ENCODE peak calls at places on chromosome 12, in eight cellular contexts. C is upper lobe of left lung; B is heart right ventricle; Z is CD8-positive, alpha-beta T cell; E is lower lobe of right lung; M is aorta; K is CD4-positive, CD25-positive, alpha-beta regulatory T cell; P is heart left ventricle. G is an unnamed sample. For H3K4me1, the result is how much of the 10 kb centered on the place peaks cover.

GRCh38 chr12:31517994-31518393 is 72.9 kb downstream of the DENND5B start:
- ATAC-seq in M (no peak), C (no peak), Z (no peak), E (no peak), B (no peak), P (no peak), K (no peak), G (no peak)

GRCh38 chr12:107884769-107885694 is 110.5 kb downstream of the ASCL4 start:
- ATAC-seq in B (no peak), K (no peak), C (peak), E (peak), Z (peak), M (no peak), P (peak), G (no peak)

GRCh38 chr12:11576104-11576503 is 73.4 kb upstream of the ETV6 start:
- ATAC-seq in E (no peak), Z (no peak), B (no peak), C (no peak), K (no peak), M (no peak), P (no peak), G (peak)

GRCh38 chr12:52147367-52147972 is 44.3 kb downstream of the KRT80 start:
- ATAC-seq in B (peak), C (peak), P (peak), K (no peak), E (peak), M (peak), Z (no peak), G (peak)

GRCh38 chr12:25939606-25940005 is 18.9 kb upstream of the RASSF8 start:
- ATAC-seq in B (no peak), P (no peak), M (no peak), C (no peak), Z (no peak), K (no peak), E (no peak), G (no peak)

GRCh38 chr12:40225337-40225983 is 663 bp downstream of the LRRK2 start:
- ATAC-seq in E (peak), M (peak), B (peak), Z (no peak), K (no peak), P (peak), C (no peak), G (no peak)

GRCh38 chr12:42125372-42125767 is 19.3 kb downstream of the GXYLT1 start:
- ATAC-seq in B (no peak), C (no peak), M (no peak), Z (no peak), E (no peak), K (no peak), P (no peak), G (no peak)

GRCh38 chr12:52250048-52250990 is 17.3 kb downstream of the KRT7 start:
- ATAC-seq in E (no peak), M (no peak), K (no peak), C (no peak), B (peak), P (peak), Z (no peak), G (no peak)

GRCh38 chr12:93080452-93080851 is 151.4 kb upstream of the EEA1 start:
- ATAC-seq in E (no peak), P (no peak), B (no peak), K (no peak), C (no peak), M (no peak), Z (no peak), G (no peak)

GRCh38 chr12:103102225-103102744 is 144.8 kb downstream of the ASCL1 start:
- ATAC-seq in P (no peak), B (no peak), C (no peak), M (no peak), K (no peak), Z (no peak), E (no peak), G (no peak)

GRCh38 chr12:130775953-130776856 is 60.1 kb upstream of the RIMBP2 start:
- ATAC-seq in E (peak), Z (peak), K (peak), P (peak), C (peak), B (peak), M (peak), G (peak)

GRCh38 chr12:33818313-33818712 is 204.0 kb upstream of the ALG10 start:
- ATAC-seq in K (no peak), B (no peak), E (no peak), P (no peak), C (peak), Z (no peak), M (peak), G (no peak)

GRCh38 chr12:114750905-114751304 is 66.9 kb upstream of the TBX3 start:
- ATAC-seq in B (peak), E (no peak), M (no peak), Z (no peak), P (peak), K (no peak), C (no peak), G (no peak)

GRCh38 chr12:124864326-124864752 is 675 bp upstream of the SCARB1 start:
- ATAC-seq in C (no peak), B (no peak), P (peak), E (peak), K (peak), Z (no peak), M (no peak), G (no peak)

GRCh38 chr12:104651812-104652211 is 195.1 kb downstream of the CHST11 start:
- ATAC-seq in E (no peak), C (no peak), B (no peak), M (no peak), P (no peak), Z (no peak), K (no peak), G (no peak)

GRCh38 chr12:56046027-56046780 is 4.5 kb downstream of the RPS26 start:
- ATAC-seq in B (no peak), P (no peak), K (no peak), Z (no peak), E (no peak), C (no peak), M (no peak), G (no peak)

GRCh38 chr12:58443981-58444371 is 476.3 kb downstream of the LRIG3 start:
- ATAC-seq in E (peak), C (peak), M (no peak), Z (no peak), K (no peak), P (peak), B (peak), G (peak)

GRCh38 chr12:112370868-112371510 is 11.2 kb downstream of the HECTD4 start:
- ATAC-seq in E (no peak), Z (no peak), B (no peak), K (no peak), M (no peak), C (no peak), P (no peak), G (no peak)

GRCh38 chr12:124391340-124392261 is 96.7 kb downstream of the RFLNA start:
- ATAC-seq in P (no peak), C (peak), M (no peak), Z (peak), B (no peak), K (no peak), E (peak), G (no peak)

GRCh38 chr12:127044841-127045240 is 1222.1 kb upstream of the TMEM132C start:
- ATAC-seq in Z (no peak), K (no peak), E (no peak), B (no peak), C (no peak), P (no peak), M (no peak), G (no peak)

DNA sequence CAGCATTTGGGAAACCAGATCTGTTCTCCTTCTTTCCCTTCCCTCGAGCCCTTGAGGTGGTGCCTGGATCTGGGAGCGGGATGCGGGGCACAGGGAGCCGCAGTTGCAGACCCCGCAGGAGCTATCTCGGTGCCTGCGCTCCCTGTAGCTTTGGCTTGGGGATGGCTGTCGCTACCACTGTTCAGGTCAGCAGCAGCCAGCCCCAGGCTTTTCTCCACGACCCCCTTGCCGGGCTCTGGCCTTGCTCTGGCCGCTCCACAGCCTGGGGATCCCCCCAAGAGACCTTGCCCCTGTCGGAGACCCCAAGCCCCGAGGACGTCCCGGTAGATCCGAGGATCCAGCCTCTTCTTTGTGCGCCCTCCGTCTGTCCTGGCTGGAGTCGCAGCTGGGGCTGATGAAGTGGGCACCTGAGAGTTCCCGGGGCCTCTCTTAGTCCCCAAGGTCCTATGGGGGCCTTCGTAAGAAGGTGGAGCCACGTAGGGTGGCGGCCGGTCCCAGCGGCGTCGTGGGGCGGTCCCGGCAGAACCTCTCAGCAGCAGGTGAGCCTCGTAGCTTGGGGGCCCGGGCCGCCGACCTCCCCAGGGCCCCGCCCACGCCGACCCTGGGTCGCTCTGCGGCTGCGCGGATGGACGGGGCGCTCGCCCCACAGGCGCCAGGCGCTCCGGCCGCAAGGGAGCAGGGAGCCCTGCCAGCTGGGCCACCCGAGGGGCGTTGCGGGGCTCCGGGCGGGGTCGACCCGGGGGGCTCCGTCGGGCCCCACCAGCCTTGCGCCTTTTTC is 1.3 kb downstream of the DDN start:
- ATAC-seq in E (peak), K (no peak), M (peak), Z (peak), P (no peak), C (peak), B (peak), G (no peak)
- H3K4me1 ChIP-seq in E (under half), K (under half), M (under half), Z (under half), P (under half), C (under half), B (half or more), G (under half)

GRCh38 chr12:120228291-120229070 is 27.6 kb upstream of the RPLP0 start:
- ATAC-seq in B (peak), E (peak), M (peak), C (peak), K (peak), Z (peak), P (peak), G (peak)

GRCh38 chr12:120229583-120230325 is 28.8 kb upstream of the RPLP0 start:
- ATAC-seq in M (no peak), K (no peak), P (no peak), E (no peak), C (no peak), B (peak), Z (no peak), G (no peak)

GRCh38 chr12:120228041-120228290 is 27.1 kb upstream of the RPLP0 start:
- ATAC-seq in K (no peak), Z (no peak), E (no peak), M (no peak), P (no peak), C (no peak), B (no peak), G (no peak)

GRCh38 chr12:120230326-120230973 is 29.5 kb upstream of the RPLP0 start:
- ATAC-seq in K (no peak), M (peak), B (peak), E (peak), C (peak), Z (no peak), P (peak), G (peak)

GRCh38 chr12:120229071-120229582 is 28.2 kb upstream of the RPLP0 start:
- ATAC-seq in P (no peak), B (no peak), K (no peak), C (no peak), E (no peak), Z (no peak), M (no peak), G (no peak)
- H3K4me1 ChIP-seq in P (half or more), B (half or more), K (half or more), C (half or more), E (half or more), Z (half or more), M (under half), G (half or more)

GRCh38 chr12:122884860-122885259 is 11.1 kb downstream of the VPS37B start:
- ATAC-seq in Z (no peak), M (no peak), B (no peak), C (no peak), E (no peak), K (no peak), P (no peak), G (no peak)
- H3K4me1 ChIP-seq in Z (half or more), M (under half), B (half or more), C (half or more), E (half or more), K (under half), P (half or more), G (half or more)

GRCh38 chr12:121810234-121810817 is 6.5 kb downstream of the SETD1B start:
- ATAC-seq in Z (no peak), B (no peak), C (no peak), P (no peak), E (no peak), M (no peak), K (no peak), G (no peak)

GRCh38 chr12:121809712-121810116 is 5.9 kb downstream of the SETD1B start:
- ATAC-seq in C (no peak), E (no peak), B (no peak), P (no peak), M (no peak), K (no peak), Z (no peak), G (no peak)

GRCh38 chr12:121811434-121812319 is 7.9 kb downstream of the SETD1B start:
- ATAC-seq in P (peak), C (peak), E (peak), B (peak), Z (peak), M (peak), K (peak), G (peak)

GRCh38 chr12:121812320-121812871 is 8.6 kb downstream of the SETD1B start:
- ATAC-seq in C (peak), M (peak), E (peak), K (peak), Z (peak), P (peak), B (peak), G (peak)

GRCh38 chr12:121810833-121811433 is 7.1 kb downstream of the SETD1B start:
- ATAC-seq in Z (no peak), P (no peak), E (no peak), M (no peak), B (no peak), C (no peak), K (no peak), G (no peak)
- H3K4me1 ChIP-seq in Z (half or more), P (half or more), E (half or more), M (under half), B (half or more), C (half or more), K (half or more), G (under half)

DNA sequence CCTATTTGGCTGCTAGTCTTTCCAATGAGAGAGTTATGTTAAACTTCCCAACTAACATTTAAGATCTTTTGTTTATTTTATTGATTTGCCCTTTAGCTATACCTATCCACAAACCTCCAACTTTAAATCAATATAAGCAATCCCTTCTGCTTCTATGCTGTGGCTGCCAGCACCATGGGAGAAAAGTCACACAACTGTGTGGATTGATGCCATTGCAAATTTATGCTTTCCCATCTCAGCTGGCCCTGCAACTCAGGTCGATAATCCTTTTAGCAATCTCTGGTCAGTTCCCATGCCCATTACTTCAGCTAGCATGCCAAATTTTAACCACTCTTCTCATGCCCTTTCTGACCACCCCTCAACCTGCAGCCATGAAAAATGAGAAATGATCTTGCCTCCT is 396.5 kb upstream of the PDE3A start:
- ATAC-seq in B (no peak), C (no peak), P (no peak), K (no peak), E (no peak), Z (no peak), M (no peak), G (no peak)
- H3K4me1 ChIP-seq in B (under half), C (under half), P (under half), K (under half), E (under half), Z (under half), M (under half), G (under half)

GRCh38 chr12:96240251-96240650 is 46.1 kb downstream of the ELK3 start:
- ATAC-seq in Z (no peak), E (no peak), B (no peak), C (no peak), P (no peak), K (no peak), M (no peak), G (no peak)

GRCh38 chr12:96239711-96240234 is 45.6 kb downstream of the ELK3 start:
- ATAC-seq in B (peak), C (no peak), Z (no peak), K (no peak), P (peak), M (no peak), E (no peak), G (peak)

GRCh38 chr12:96237465-96238077 is 43.4 kb downstream of the ELK3 start:
- ATAC-seq in P (peak), K (peak), B (no peak), E (peak), M (peak), Z (peak), C (peak), G (peak)

GRCh38 chr12:96237035-96237434 is 42.9 kb downstream of the ELK3 start:
- ATAC-seq in P (no peak), Z (no peak), C (no peak), M (no peak), B (no peak), E (no peak), K (no peak), G (no peak)

GRCh38 chr12:96238336-96239031 is 44.3 kb downstream of the ELK3 start:
- ATAC-seq in C (no peak), B (peak), M (no peak), K (no peak), Z (no peak), P (peak), E (no peak), G (no peak)
- H3K4me1 ChIP-seq in C (half or more), B (half or more), M (under half), K (half or more), Z (half or more), P (half or more), E (half or more), G (half or more)

G was measured in gastroesophageal sphincter.